ENCODE peak calls at places on chromosomes 13 and 19, in four cellular contexts. One of them, this sample, is unnamed. For H3K36me3, the result is how much of the 10 kb centered on the place peaks cover.

GRCh38 chr13:32504263-32504662 is 34.3 kb downstream of the N4BP2L2 start:
- DNase-seq in left lung: no peak
- DNase-seq in Peyer's patch: no peak
- DNase-seq in psoas muscle: no peak
- DNase-seq in this sample: no peak

GRCh38 chr19:41415154-41415571 is 12.0 kb downstream of the B3GNT8 start:
- DNase-seq in psoas muscle: peak
- DNase-seq in Peyer's patch: no peak
- DNase-seq in left lung: peak
- DNase-seq in this sample: no peak

GRCh38 chr13:28685892-28686291 is 27.0 kb downstream of the POMP start:
- DNase-seq in psoas muscle: no peak
- DNase-seq in left lung: no peak
- DNase-seq in Peyer's patch: no peak
- DNase-seq in this sample: no peak

GRCh38 chr19:40813182-40813581 is 14.2 kb downstream of the EGLN2 start:
- DNase-seq in Peyer's patch: no peak
- DNase-seq in left lung: no peak
- DNase-seq in psoas muscle: no peak
- DNase-seq in this sample: no peak

GRCh38 chr19:15471639-15472101 is 7.3 kb upstream of the RASAL3 start:
- DNase-seq in left lung: no peak
- DNase-seq in psoas muscle: no peak
- DNase-seq in Peyer's patch: no peak
- DNase-seq in this sample: no peak

GRCh38 chr19:43337737-43338136 is 15.7 kb upstream of the CD177 start:
- DNase-seq in Peyer's patch: no peak
- DNase-seq in psoas muscle: no peak
- DNase-seq in left lung: no peak
- DNase-seq in this sample: no peak

GRCh38 chr13:75186384-75186783 is 295.6 kb downstream of the TBC1D4 start:
- DNase-seq in psoas muscle: no peak
- DNase-seq in left lung: no peak
- DNase-seq in Peyer's patch: no peak
- DNase-seq in this sample: no peak

GRCh38 chr19:55353803-55354697 is 469 bp downstream of the COX6B2 start:
- DNase-seq in Peyer's patch: peak
- DNase-seq in psoas muscle: peak
- DNase-seq in left lung: peak
- DNase-seq in this sample: peak

GRCh38 chr13:105442941-105443340 is 1092.5 kb downstream of the EFNB2 start:
- DNase-seq in Peyer's patch: no peak
- DNase-seq in psoas muscle: no peak
- DNase-seq in left lung: no peak
- DNase-seq in this sample: peak

GRCh38 chr13:32443111-32443510 is 15.2 kb upstream of the N4BP2L1 start:
- DNase-seq in left lung: no peak
- DNase-seq in Peyer's patch: no peak
- DNase-seq in psoas muscle: no peak
- DNase-seq in this sample: no peak

GRCh38 chr19:40702337-40703012 is 12.0 kb upstream of the NUMBL start:
- DNase-seq in left lung: no peak
- DNase-seq in psoas muscle: no peak
- DNase-seq in Peyer's patch: no peak
- DNase-seq in this sample: no peak

GRCh38 chr13:101575591-101575990 is 123.1 kb downstream of the ITGBL1 start:
- DNase-seq in psoas muscle: no peak
- DNase-seq in left lung: no peak
- DNase-seq in Peyer's patch: no peak
- DNase-seq in this sample: peak

GRCh38 chr13:20193924-20194631 is 1.3 kb upstream of the GJB2 start:
- DNase-seq in psoas muscle: no peak
- DNase-seq in left lung: no peak
- DNase-seq in Peyer's patch: no peak
- DNase-seq in this sample: no peak

GRCh38 chr13:20195846-20196245 is 3.1 kb upstream of the GJB2 start:
- DNase-seq in Peyer's patch: no peak
- DNase-seq in left lung: no peak
- DNase-seq in psoas muscle: no peak
- DNase-seq in this sample: no peak

GRCh38 chr13:20197361-20197834 is 4.7 kb upstream of the GJB2 start:
- DNase-seq in left lung: no peak
- DNase-seq in psoas muscle: no peak
- DNase-seq in Peyer's patch: no peak
- DNase-seq in this sample: no peak

GRCh38 chr13:20193142-20193923 is 595 bp upstream of the GJB2 start:
- DNase-seq in Peyer's patch: no peak
- DNase-seq in psoas muscle: no peak
- DNase-seq in left lung: no peak
- DNase-seq in this sample: no peak

DNA sequence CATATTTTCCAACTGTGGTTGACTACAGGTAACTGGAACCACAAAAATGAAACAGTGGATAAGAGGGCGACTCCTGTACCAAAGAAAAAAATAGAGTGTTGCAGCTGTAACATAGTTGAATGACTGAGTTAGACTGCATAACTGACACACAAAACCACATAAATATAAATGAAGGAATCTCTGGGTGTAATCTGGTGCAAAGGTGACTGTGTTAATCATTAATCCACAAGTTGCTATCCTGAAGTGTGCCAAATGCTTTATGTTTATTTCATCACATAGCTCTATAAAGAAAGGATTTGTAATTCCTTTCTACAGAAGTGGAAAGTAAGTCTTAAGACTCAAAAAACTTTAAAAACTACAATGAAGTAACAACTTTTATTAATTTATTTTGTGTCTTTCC is 6.0 kb upstream of the GJB2 start:
- DNase-seq in left lung: no peak
- DNase-seq in psoas muscle: no peak
- DNase-seq in Peyer's patch: no peak
- DNase-seq in this sample: no peak
- TF ChIP-seq CTCF in left lung: no peak
- TF ChIP-seq CTCF in psoas muscle: no peak
- TF ChIP-seq CTCF in Peyer's patch: no peak
- TF ChIP-seq CTCF in this sample: no peak

GRCh38 chr19:2126879-2127518 is 24.4 kb downstream of the AP3D1 start:
- DNase-seq in psoas muscle: no peak
- DNase-seq in left lung: no peak
- DNase-seq in Peyer's patch: no peak
- DNase-seq in this sample: no peak

GRCh38 chr19:2129022-2129421 is 22.3 kb downstream of the AP3D1 start:
- DNase-seq in left lung: no peak
- DNase-seq in Peyer's patch: no peak
- DNase-seq in psoas muscle: no peak
- DNase-seq in this sample: no peak

GRCh38 chr19:2129892-2130770 is 21.2 kb downstream of the AP3D1 start:
- DNase-seq in Peyer's patch: no peak
- DNase-seq in psoas muscle: no peak
- DNase-seq in left lung: no peak
- DNase-seq in this sample: no peak

GRCh38 chr19:2127758-2128157 is 23.6 kb downstream of the AP3D1 start:
- DNase-seq in Peyer's patch: no peak
- DNase-seq in psoas muscle: no peak
- DNase-seq in left lung: no peak
- DNase-seq in this sample: no peak

GRCh38 chr19:2129486-2129885 is 21.9 kb downstream of the AP3D1 start:
- DNase-seq in Peyer's patch: no peak
- DNase-seq in psoas muscle: no peak
- DNase-seq in left lung: no peak
- DNase-seq in this sample: no peak
- H3K36me3 ChIP-seq in Peyer's patch: under half
- H3K36me3 ChIP-seq in psoas muscle: half or more
- H3K36me3 ChIP-seq in left lung: half or more
- H3K36me3 ChIP-seq in this sample: under half

GRCh38 chr19:50777261-50777660 is 7.0 kb downstream of the GPR32 start:
- DNase-seq in Peyer's patch: no peak
- DNase-seq in left lung: no peak
- DNase-seq in psoas muscle: no peak
- DNase-seq in this sample: no peak
- H3K4me3 ChIP-seq in Peyer's patch: no peak
- H3K4me3 ChIP-seq in left lung: no peak
- H3K4me3 ChIP-seq in psoas muscle: no peak
- H3K4me3 ChIP-seq in this sample: no peak

GRCh38 chr13:87333599-87333998 is 337.6 kb upstream of the SLITRK5 start:
- DNase-seq in Peyer's patch: no peak
- DNase-seq in left lung: no peak
- DNase-seq in psoas muscle: no peak
- DNase-seq in this sample: no peak

GRCh38 chr13:87334176-87334575 is 337.0 kb upstream of the SLITRK5 start:
- DNase-seq in Peyer's patch: no peak
- DNase-seq in psoas muscle: no peak
- DNase-seq in left lung: no peak
- DNase-seq in this sample: no peak

DNA sequence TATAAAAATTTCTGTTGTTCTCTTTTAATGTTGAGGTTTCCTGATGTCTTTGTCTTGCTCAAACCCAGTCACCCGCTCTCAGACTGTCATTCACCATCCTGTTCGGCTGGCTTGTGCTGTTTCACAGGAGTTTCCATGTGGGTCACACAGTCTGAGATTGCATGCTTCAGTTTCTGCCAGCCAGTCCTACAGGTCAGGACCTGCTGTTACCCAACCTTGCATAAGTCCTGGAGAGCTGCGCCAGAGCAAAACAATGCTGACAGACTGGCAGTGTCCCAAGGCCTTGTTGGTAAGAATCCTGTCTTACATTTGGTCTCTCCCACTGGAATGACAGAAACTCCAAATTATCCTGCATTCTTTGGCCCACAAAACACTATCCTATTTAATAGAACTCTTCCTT is 340.0 kb upstream of the SLITRK5 start:
- DNase-seq in Peyer's patch: no peak
- DNase-seq in psoas muscle: no peak
- DNase-seq in left lung: no peak
- DNase-seq in this sample: peak
- TF ChIP-seq CTCF in Peyer's patch: no peak
- TF ChIP-seq CTCF in psoas muscle: no peak
- TF ChIP-seq CTCF in left lung: no peak
- TF ChIP-seq CTCF in this sample: no peak

GRCh38 chr19:3528080-3528479 is 10.9 kb upstream of the TEKTIP1 start:
- DNase-seq in psoas muscle: no peak
- DNase-seq in left lung: no peak
- DNase-seq in Peyer's patch: no peak
- DNase-seq in this sample: no peak

GRCh38 chr19:3527250-3527910 is 11.6 kb upstream of the TEKTIP1 start:
- DNase-seq in left lung: no peak
- DNase-seq in Peyer's patch: no peak
- DNase-seq in psoas muscle: no peak
- DNase-seq in this sample: no peak

GRCh38 chr19:3525052-3525451 is 13.9 kb upstream of the TEKTIP1 start:
- DNase-seq in Peyer's patch: no peak
- DNase-seq in psoas muscle: no peak
- DNase-seq in left lung: no peak
- DNase-seq in this sample: no peak

GRCh38 chr19:3528539-3529211 is 10.3 kb upstream of the TEKTIP1 start:
- DNase-seq in psoas muscle: no peak
- DNase-seq in Peyer's patch: no peak
- DNase-seq in left lung: no peak
- DNase-seq in this sample: no peak

GRCh38 chr19:3526507-3527244 is 12.3 kb upstream of the TEKTIP1 start:
- DNase-seq in left lung: no peak
- DNase-seq in Peyer's patch: no peak
- DNase-seq in psoas muscle: no peak
- DNase-seq in this sample: no peak
- H3K36me3 ChIP-seq in left lung: half or more
- H3K36me3 ChIP-seq in Peyer's patch: under half
- H3K36me3 ChIP-seq in psoas muscle: half or more
- H3K36me3 ChIP-seq in this sample: under half

DNA sequence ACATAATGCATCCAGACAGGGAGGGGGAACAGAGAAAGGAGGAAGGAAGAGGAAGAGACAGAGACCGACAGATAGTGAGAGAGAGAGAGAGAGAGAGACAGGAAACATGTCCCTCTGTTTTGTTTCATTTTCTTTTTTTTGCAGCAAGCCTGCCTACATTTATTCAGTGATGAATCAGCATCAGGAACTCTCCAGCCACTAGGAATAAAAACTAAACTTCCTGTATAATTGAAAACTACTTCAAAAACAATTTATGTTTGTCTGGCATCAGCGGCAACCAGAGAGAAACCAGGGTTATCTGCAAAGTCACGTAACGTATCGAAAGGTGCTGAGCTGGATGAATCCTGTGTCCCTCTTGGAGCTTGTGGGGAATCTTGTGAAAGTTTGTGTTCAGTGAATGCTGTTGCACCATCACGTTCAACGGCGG is 148.6 kb upstream of the SOX21 start:
- DNase-seq in psoas muscle: no peak
- DNase-seq in left lung: no peak
- DNase-seq in Peyer's patch: no peak
- DNase-seq in this sample: no peak
- H3K4me3 ChIP-seq in psoas muscle: peak
- H3K4me3 ChIP-seq in left lung: peak
- H3K4me3 ChIP-seq in Peyer's patch: no peak
- H3K4me3 ChIP-seq in this sample: no peak

DNA sequence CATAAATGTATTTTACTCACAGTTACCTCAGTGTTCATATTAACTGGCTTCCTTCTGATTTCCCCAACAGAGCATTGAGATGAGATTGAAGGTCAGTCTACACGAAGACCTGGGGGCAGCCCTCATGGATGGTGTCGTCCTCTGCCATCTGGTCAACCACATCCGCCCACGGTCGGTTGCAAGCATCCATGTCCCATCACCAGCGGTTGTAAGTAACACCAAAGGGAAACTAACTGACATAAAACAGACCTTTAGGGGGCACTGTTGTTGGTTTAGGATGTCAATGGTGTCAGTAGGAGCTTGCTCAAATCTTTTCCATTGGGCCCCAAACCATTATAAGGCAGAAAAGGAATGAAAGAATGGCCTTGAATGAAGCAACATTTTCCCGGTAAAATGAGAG is 68.2 kb downstream of the ESD start:
- DNase-seq in psoas muscle: no peak
- DNase-seq in left lung: no peak
- DNase-seq in Peyer's patch: no peak
- DNase-seq in this sample: no peak
- TF ChIP-seq CTCF in psoas muscle: no peak
- TF ChIP-seq CTCF in left lung: no peak
- TF ChIP-seq CTCF in Peyer's patch: no peak
- TF ChIP-seq CTCF in this sample: peak

DNA sequence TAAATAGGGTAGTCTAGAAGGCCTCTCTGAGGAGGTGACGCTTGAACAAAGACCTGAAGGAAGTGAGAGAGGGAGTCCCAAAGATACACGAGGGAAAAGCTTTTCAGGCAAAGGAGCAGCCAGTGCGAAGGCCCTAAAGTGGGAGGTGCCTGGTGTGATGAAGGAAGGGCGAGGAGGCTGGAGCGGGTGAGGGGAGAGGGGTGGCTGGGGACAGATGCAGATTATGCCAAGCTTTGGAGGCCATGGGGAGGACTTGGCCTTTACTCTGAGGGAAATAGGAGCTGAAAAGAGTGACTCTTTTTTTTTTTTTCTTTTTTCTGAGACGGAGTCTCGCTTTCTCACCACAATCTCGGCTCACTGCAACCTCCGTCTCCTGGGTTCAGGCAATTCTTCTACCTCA is 2.9 kb downstream of the CLPTM1 start:
- DNase-seq in psoas muscle: no peak
- DNase-seq in left lung: no peak
- DNase-seq in Peyer's patch: no peak
- DNase-seq in this sample: no peak
- H3K36me3 ChIP-seq in psoas muscle: under half
- H3K36me3 ChIP-seq in left lung: under half
- H3K36me3 ChIP-seq in Peyer's patch: under half
- H3K36me3 ChIP-seq in this sample: under half